ENCODE peak calls at places on chromosomes 4 and X, in five cellular contexts. V is HCT116, B is psoas muscle, E is left ventricle myocardium inferior, M is mammary epithelial cell. I is an unnamed sample.

GRCh38 chr4:52864816-52865215 is 2.7 kb downstream of the RASL11B start:
- DNase-seq in V (no peak), E (no peak), B (no peak), M (no peak), I (peak)

GRCh38 chr4:140071806-140072205 is 82.2 kb downstream of the MAML3 start:
- DNase-seq in E (peak), M (peak), V (no peak), B (no peak), I (peak)

GRCh38 chrX:142095816-142096215 is 109.3 kb downstream of the MAGEC2 start:
- DNase-seq in B (no peak), V (no peak), M (no peak), E (no peak), I (no peak)

GRCh38 chrX:16484338-16484737 is 165.6 kb upstream of the S100G start:
- DNase-seq in B (no peak), M (peak), V (peak), E (no peak), I (peak)

GRCh38 chrX:138191998-138192397 is 519.5 kb downstream of the FGF13 start:
- DNase-seq in B (no peak), E (no peak), V (no peak), M (peak), I (peak)

GRCh38 chr4:47752214-47752613 is 85.7 kb downstream of the CORIN start:
- DNase-seq in E (no peak), B (no peak), M (no peak), V (no peak), I (no peak)

GRCh38 chr4:114384629-114385028 is 214.0 kb upstream of the UGT8 start:
- DNase-seq in E (no peak), M (no peak), V (peak), B (no peak), I (peak)

GRCh38 chr4:112511294-112512118 is 4.5 kb downstream of the NEUROG2 start:
- DNase-seq in E (no peak), V (no peak), M (no peak), B (no peak), I (no peak)

GRCh38 chr4:158821228-158822009 is 52.6 kb downstream of the FNIP2 start:
- DNase-seq in M (no peak), B (no peak), V (no peak), E (no peak), I (peak)

GRCh38 chrX:148530464-148531077 is 30.2 kb downstream of the AFF2 start:
- DNase-seq in E (no peak), M (no peak), V (no peak), B (no peak), I (peak)

GRCh38 chrX:113522814-113523213 is 682.2 kb upstream of the AMOT start:
- DNase-seq in M (no peak), B (no peak), V (no peak), E (no peak), I (no peak)

GRCh38 chrX:122833230-122833629 is 350.8 kb upstream of the GRIA3 start:
- DNase-seq in B (no peak), M (no peak), E (no peak), V (no peak), I (no peak)

GRCh38 chr4:60683953-60684352 is 516.2 kb upstream of the ADGRL3 start:
- DNase-seq in V (no peak), E (no peak), B (no peak), M (peak), I (peak)

GRCh38 chr4:139913398-139913990 is 240.5 kb downstream of the MAML3 start:
- DNase-seq in B (no peak), M (no peak), V (no peak), E (no peak), I (no peak)

GRCh38 chr4:8581094-8581861 is 1.1 kb downstream of the GPR78 start:
- DNase-seq in E (no peak), B (no peak), V (no peak), M (no peak), I (no peak)
- H3K4me3 ChIP-seq in E (no peak), B (no peak), V (no peak), M (no peak), I (no peak)

GRCh38 chr4:71383984-71384383 is 45.2 kb downstream of the SLC4A4 start:
- DNase-seq in E (no peak), B (no peak), V (no peak), M (no peak), I (no peak)
- TF ChIP-seq CTCF in E (no peak), B (no peak), V (no peak), M (no peak), I (no peak)

GRCh38 chrX:132488819-132489255 is at the start of gene MBNL3:
- DNase-seq in V (no peak), E (peak), B (peak), M (peak), I (no peak)

GRCh38 chrX:132489256-132490085 is 633 bp upstream of the MBNL3 start:
- DNase-seq in V (no peak), E (peak), M (peak), B (peak), I (no peak)

GRCh38 chrX:132490086-132490419 is 1.2 kb upstream of the MBNL3 start:
- DNase-seq in M (peak), E (no peak), V (no peak), B (no peak), I (no peak)

GRCh38 chrX:132493095-132493494 is 4.3 kb upstream of the MBNL3 start:
- DNase-seq in E (no peak), V (no peak), B (no peak), M (no peak), I (no peak)

DNA sequence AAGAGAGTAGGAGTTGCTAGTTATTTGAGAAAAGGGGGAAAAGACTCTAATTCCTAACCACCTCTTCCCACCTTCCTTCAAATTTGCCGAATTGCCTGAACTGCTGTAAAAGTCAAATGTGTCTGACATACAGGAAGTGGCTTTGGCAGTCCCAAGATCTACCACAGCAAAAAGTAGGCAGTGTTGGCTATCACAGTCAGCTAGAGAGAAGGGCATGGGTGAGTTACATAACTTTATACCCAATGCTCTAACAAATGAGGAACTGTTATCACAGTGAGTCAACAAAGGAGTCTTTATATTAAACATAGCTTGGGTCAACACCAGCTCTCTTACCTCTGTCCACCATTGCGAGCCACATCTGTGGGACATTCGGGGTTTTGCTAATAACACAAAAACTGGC is 2.4 kb upstream of the MBNL3 start:
- DNase-seq in M (peak), E (no peak), V (no peak), B (no peak), I (no peak)
- H3K27ac ChIP-seq in M (no peak), E (no peak), V (no peak), B (no peak), I (no peak)

DNA sequence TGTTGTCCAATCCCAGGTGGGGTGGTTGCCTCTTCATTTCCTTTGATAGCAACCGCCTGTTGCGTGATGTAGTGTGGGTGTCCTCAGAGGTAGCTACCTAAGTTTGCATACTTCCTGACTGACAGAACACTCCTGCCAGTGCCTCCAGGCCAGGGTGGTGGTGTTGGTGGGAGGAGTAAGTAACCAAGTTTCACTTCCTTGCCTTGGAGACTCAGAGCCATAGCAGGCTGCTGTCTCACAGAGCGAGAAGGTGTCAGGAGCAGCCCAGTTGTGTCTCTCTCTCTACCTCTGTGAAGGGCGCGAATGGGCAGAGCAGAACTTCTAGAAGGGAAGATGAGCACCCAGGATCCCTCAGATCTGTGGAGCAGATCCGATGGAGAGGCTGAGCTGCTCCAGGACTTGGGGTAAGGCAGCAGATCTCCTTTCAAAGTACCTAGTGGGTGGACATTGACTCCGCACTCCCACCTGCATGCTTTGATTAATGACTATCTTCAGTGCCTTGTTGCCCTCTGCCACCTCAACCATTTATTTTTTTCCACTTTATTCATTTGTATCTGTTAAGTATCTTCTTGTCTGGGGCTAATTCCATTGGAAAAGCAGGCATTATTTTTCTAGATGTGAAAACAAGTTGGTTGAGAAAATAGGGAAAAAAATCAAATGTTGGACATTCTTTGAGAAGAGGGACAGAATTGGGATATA is at the start of gene DAPP1:
- DNase-seq in E (peak), V (no peak), M (peak), B (peak), I (no peak)
- H3K4me3 ChIP-seq in E (peak), V (no peak), M (peak), B (peak), I (no peak)

DNA sequence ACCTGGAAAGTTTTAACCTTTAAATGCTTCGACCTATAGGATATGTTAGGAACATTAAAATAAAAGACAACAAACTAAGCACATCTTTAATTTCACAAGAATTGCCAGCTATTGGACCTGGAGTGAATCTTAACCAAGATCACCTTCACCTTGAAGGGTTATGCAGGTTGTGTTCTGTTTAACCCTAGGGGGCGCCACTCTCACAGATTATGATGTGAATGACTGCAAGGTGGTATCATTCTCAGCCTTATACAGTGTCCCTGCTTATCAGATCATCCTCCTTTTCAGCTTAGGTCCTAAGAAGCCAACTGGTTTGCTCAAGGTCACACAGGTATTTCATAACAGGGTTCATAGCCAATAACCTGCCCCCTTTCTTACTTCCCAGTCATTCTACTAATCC is 23.5 kb downstream of the INTS6L start:
- DNase-seq in B (no peak), E (no peak), M (no peak), V (no peak), I (no peak)
- TF ChIP-seq CTCF in B (peak), E (peak), M (no peak), V (peak), I (peak)

DNA sequence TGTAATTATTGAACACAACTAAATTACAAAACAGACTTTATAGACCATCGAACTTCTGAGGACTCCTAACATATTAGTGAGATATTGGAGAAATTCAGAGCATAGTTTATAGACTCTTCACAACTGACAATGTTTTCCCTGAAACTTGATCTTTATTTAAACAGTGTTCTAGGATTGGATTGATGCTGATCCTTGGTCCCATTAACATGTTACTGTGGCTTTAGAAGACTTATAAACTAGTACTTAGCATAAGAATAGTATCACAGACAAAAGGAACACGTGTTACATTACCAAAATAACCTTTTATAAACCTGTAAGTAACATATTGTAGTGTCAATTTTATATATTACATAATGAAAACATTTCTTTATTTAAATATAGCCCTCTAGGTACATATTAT is 689.6 kb downstream of the CCSER1 start:
- DNase-seq in M (no peak), E (no peak), B (no peak), V (no peak), I (no peak)
- H3K27ac ChIP-seq in M (no peak), E (no peak), B (no peak), V (no peak), I (no peak)

I was measured in brain microvascular endothelial cell.